ENCODE peak calls at places on chromosomes 6 and 20, in nine cellular contexts. H is astrocyte of the spinal cord; N is HepG2; F is pancreas; P is Calu3; I is BE2C; M is WTC11; E is CD4-positive, alpha-beta T cell; X is activated B cell treated with CpG ODN at 0.5 μM for 24 hours. O is an unnamed sample.

GRCh38 chr20:60206259-60206658 is 248.0 kb downstream of the CDH26 start:
- DNase-seq in M (peak; percentile 46), I (no peak), E (no peak), X (no peak), P (peak; percentile 8), F (no peak), N (peak; percentile 31), H (peak; percentile 55), O (peak; percentile 62)

GRCh38 chr6:89404512-89404911 is 7.6 kb downstream of the RRAGD start:
- DNase-seq in E (no peak), F (no peak), P (no peak), M (no peak), H (no peak), I (no peak), N (no peak), X (no peak), O (no peak)

GRCh38 chr6:143232849-143233248 is 172.2 kb downstream of the AIG1 start:
- DNase-seq in H (no peak), F (no peak), I (peak; percentile 58), X (no peak), E (no peak), P (peak; percentile 39), M (peak; percentile 74), N (peak; percentile 65), O (no peak)

GRCh38 chr20:17845701-17846475 is 122.7 kb downstream of the SNX5 start:
- DNase-seq in H (no peak), I (no peak), N (peak; percentile 76), E (no peak), F (no peak), P (peak; percentile 6), M (no peak), X (no peak), O (no peak)

GRCh38 chr20:50012282-50013263 is 29.8 kb downstream of the SNAI1 start:
- DNase-seq in M (no peak), I (peak; percentile 48), N (no peak), X (no peak), H (no peak), P (no peak), F (no peak), E (no peak), O (no peak)

GRCh38 chr6:3471286-3471685 is 14.4 kb upstream of the SLC22A23 start:
- DNase-seq in N (no peak), I (no peak), H (no peak), E (no peak), F (no peak), X (no peak), P (no peak), M (no peak), O (no peak)

GRCh38 chr6:31878761-31879542 is at the start of gene SLC44A4:
- DNase-seq in N (no peak), M (peak; percentile 52), F (no peak), H (no peak), I (no peak), E (no peak), X (no peak), P (peak; percentile 74), O (no peak)

GRCh38 chr6:16374796-16375195 is 136.4 kb downstream of the GMPR start:
- DNase-seq in N (no peak), E (no peak), P (no peak), M (no peak), I (no peak), H (no peak), X (peak; percentile 18), F (no peak), O (no peak)

GRCh38 chr20:62590301-62591121 is 51.8 kb upstream of the SLCO4A1 start:
- DNase-seq in M (no peak), H (peak; percentile 59), F (no peak), I (no peak), N (no peak), P (peak; percentile 69), E (no peak), X (no peak), O (no peak)

GRCh38 chr6:142058216-142058925 is 74.4 kb upstream of the GJE1 start:
- DNase-seq in N (no peak), I (no peak), P (no peak), F (no peak), E (no peak), H (peak; percentile 7), X (no peak), M (no peak), O (no peak)

GRCh38 chr20:23260181-23260840 is 90.3 kb upstream of the NXT1 start:
- DNase-seq in I (no peak), H (no peak), F (no peak), X (no peak), N (no peak), P (no peak), M (no peak), E (no peak), O (peak; percentile 48)

GRCh38 chr20:45011108-45011526 is 44.8 kb downstream of the STK4 start:
- DNase-seq in N (peak; percentile 49), H (peak; percentile 80), I (peak; percentile 64), X (no peak), M (peak; percentile 57), E (peak; percentile 18), F (no peak), P (peak; percentile 75), O (no peak)

GRCh38 chr6:105321207-105321606 is 81.7 kb downstream of the PREP start:
- DNase-seq in H (no peak), F (peak; percentile 26), E (no peak), N (no peak), P (no peak), X (no peak), I (no peak), M (no peak), O (no peak)

GRCh38 chr20:50321797-50322480 is 131.3 kb downstream of the CEBPB start:
- DNase-seq in P (no peak), F (no peak), X (no peak), H (peak; percentile 69), E (no peak), N (no peak), I (no peak), M (no peak), O (no peak)

GRCh38 chr6:36615018-36615761 is 21.0 kb downstream of the SRSF3 start:
- DNase-seq in M (peak; percentile 33), P (peak; percentile 65), H (peak; percentile 64), F (peak; percentile 27), E (peak; percentile 29), N (peak; percentile 61), I (peak; percentile 55), X (no peak), O (no peak)

GRCh38 chr20:4154958-4155411 is 139.6 kb upstream of the RNF24 start:
- DNase-seq in I (peak; percentile 25), M (no peak), P (no peak), H (no peak), F (no peak), X (no peak), N (no peak), E (no peak), O (no peak)

GRCh38 chr20:53897884-53898557 is 172.4 kb downstream of the BCAS1 start:
- DNase-seq in X (no peak), I (peak; percentile 45), M (no peak), F (peak; percentile 9), E (no peak), N (no peak), H (no peak), P (no peak), O (no peak)

GRCh38 chr6:21807299-21807698 is 213.7 kb downstream of the SOX4 start:
- DNase-seq in X (no peak), I (no peak), P (no peak), H (no peak), N (no peak), M (no peak), F (no peak), E (no peak), O (no peak)

GRCh38 chr6:151058021-151058733 is 181.6 kb upstream of the AKAP12 start:
- DNase-seq in M (no peak), E (no peak), X (no peak), I (no peak), H (peak; percentile 36), N (no peak), P (no peak), F (no peak), O (no peak)

DNA sequence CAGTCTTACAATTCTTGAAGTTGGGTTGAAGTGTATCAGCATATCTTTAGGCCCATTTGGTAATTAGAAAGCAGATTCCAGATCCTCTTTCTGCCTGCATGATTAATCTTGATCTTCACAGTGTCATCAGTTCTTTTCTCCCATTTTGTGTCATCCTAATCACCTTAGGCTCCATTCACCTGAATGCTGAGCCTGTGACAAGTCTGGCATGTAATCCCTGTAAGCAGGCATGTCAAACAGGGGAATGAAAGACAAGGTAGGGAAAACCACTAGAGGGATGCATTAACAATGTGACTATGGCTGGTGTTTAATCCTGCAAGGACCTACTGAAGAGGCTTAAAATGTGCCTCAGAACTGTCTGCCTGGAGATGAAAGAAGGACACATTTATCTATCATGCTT is 848.8 kb downstream of the TFAP2A start:
- DNase-seq in P (no peak), M (no peak), X (no peak), N (no peak), H (no peak), F (no peak), I (no peak), E (no peak), O (no peak)
- TF ChIP-seq CTCF in P (no peak), M (no peak), X (no peak), N (no peak), H (no peak), F (no peak), I (no peak), E (no peak), O (no peak)

GRCh38 chr6:161498359-161498758 is 224.5 kb upstream of the AGPAT4 start:
- DNase-seq in M (peak; percentile 66), F (peak; percentile 24), P (peak; percentile 74), I (peak; percentile 62), E (no peak), H (peak; percentile 38), X (no peak), N (peak; percentile 36), O (no peak)
- TF ChIP-seq CTCF in M (no peak), F (no peak), P (peak; percentile 66), I (peak; percentile 82), E (no peak), H (peak; percentile 28), X (no peak), N (peak; percentile 64), O (peak; percentile 7)

DNA sequence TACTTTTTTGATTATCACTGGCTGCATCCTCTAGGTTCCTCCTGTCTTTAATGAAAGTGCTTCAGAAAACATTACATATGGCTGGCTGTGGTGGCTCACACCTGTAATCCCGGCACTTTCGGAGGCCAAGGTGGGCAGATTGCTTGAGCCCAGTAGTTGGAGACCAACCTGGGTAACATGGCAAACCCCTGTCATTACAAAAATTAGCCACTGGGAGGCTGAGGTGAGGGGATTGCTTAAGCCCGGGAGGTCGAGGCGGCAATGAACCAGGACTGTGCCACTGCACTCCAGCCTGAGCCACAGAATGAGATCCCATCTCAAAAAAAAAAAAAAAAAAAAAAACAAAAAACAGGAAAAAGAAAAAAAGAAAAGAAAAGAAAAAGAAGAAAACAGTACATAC is 35.3 kb downstream of the BEND3 start:
- DNase-seq in N (peak; percentile 17), I (peak; percentile 38), M (peak; percentile 47), F (no peak), E (no peak), X (no peak), H (no peak), P (peak; percentile 12), O (no peak)
- TF ChIP-seq CTCF in N (peak; percentile 40), I (peak; percentile 44), M (peak; percentile 4), F (no peak), E (no peak), X (no peak), H (peak; percentile 31), P (no peak), O (peak; percentile 16)

DNA sequence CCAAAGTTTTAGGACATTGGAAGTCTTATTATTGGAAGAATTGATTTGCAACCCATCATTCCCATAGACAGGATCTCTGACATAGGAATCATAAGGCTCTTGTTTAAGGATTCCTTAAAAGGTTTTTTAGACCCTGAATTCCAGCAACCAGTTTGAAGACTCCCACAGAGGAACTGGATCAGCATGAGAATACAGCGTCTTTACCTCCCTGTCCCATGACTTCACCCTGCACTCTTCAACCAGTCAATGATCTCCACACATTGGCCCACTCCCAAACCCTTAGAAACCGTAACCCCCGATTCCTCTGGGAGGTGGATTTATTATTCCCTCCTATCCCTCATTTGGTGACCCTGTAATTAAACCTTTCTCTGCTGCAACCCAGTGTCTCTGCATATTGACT is 150.7 kb upstream of the PLCB4 start:
- DNase-seq in X (no peak), N (no peak), M (no peak), I (no peak), F (no peak), E (no peak), H (no peak), P (no peak), O (no peak)
- TF ChIP-seq CTCF in X (no peak), N (no peak), M (no peak), I (no peak), F (no peak), E (no peak), H (no peak), P (no peak), O (no peak)